ENCODE peak calls at places on chromosomes 4 and X, in ten cellular contexts. N is gastrocnemius medialis; O is NCI-H2029 treated with DMSO at 0.1 percent for 48 hours; P is NCI-H1092 treated with DMSO at 0.1 percent for 48 hours; Q is NCI-H2081 treated with DMSO at 0.1 percent for 48 hours; Y is stromal cell of bone marrow; I is tibial artery; V is mucosa of descending colon; F is activated CD4-positive, CD25-positive, alpha-beta regulatory T cell; D is GM23248. T is an unnamed sample.

GRCh38 chrX:119055650-119056049 is 17.1 kb upstream of the CT47C1 start:
- DNase-seq in F (no peak), O (no peak), I (no peak), Q (no peak), Y (no peak), P (no peak), N (no peak), V (no peak), D (peak), T (no peak)

GRCh38 chr4:7964890-7965662 is 25.4 kb upstream of the AFAP1 start:
- DNase-seq in P (no peak), N (no peak), I (no peak), F (no peak), D (peak), O (no peak), V (no peak), Y (no peak), Q (no peak), T (no peak)

GRCh38 chr4:149933883-149934282 is 118.2 kb upstream of the IQCM start:
- DNase-seq in O (no peak), N (no peak), Q (no peak), F (no peak), P (no peak), V (no peak), I (no peak), D (peak), Y (peak), T (no peak)

GRCh38 chr4:1676605-1677525 is 7.2 kb downstream of the FAM53A start:
- DNase-seq in P (no peak), I (no peak), N (no peak), D (no peak), O (no peak), Y (no peak), Q (no peak), V (no peak), F (no peak), T (no peak)

GRCh38 chr4:39713691-39714090 is 15.8 kb downstream of the UBE2K start:
- DNase-seq in I (no peak), V (no peak), F (no peak), N (no peak), Q (no peak), P (no peak), D (peak), O (no peak), Y (peak), T (no peak)

GRCh38 chr4:128379860-128380259 is 92.2 kb upstream of the PGRMC2 start:
- DNase-seq in Q (no peak), D (peak), I (no peak), O (no peak), Y (no peak), V (no peak), P (no peak), F (no peak), N (no peak), T (peak)

GRCh38 chr4:150139297-150139696 is 61.1 kb downstream of the DCLK2 start:
- DNase-seq in V (no peak), Q (no peak), F (no peak), I (no peak), N (no peak), P (no peak), Y (no peak), D (no peak), O (no peak), T (no peak)

GRCh38 chrX:71616672-71617529 is 1.4 kb downstream of the CXCR3 start:
- DNase-seq in F (no peak), I (no peak), D (no peak), V (peak), P (no peak), Y (no peak), Q (no peak), N (no peak), O (no peak), T (no peak)

GRCh38 chr4:184310171-184310567 is 92.5 kb upstream of the ENPP6 start:
- DNase-seq in Q (no peak), O (no peak), I (no peak), D (no peak), V (peak), N (no peak), Y (no peak), P (no peak), F (peak), T (no peak)

GRCh38 chrX:12770440-12770839 is 20.8 kb upstream of the PRPS2 start:
- DNase-seq in O (no peak), Q (peak), D (peak), F (no peak), P (peak), V (no peak), I (no peak), Y (no peak), N (no peak), T (no peak)

GRCh38 chrX:88991583-88992132 is 244.6 kb downstream of the CPXCR1 start:
- DNase-seq in O (no peak), F (no peak), D (no peak), Q (no peak), P (no peak), Y (no peak), I (no peak), V (no peak), N (no peak), T (no peak)

GRCh38 chr4:11338990-11339782 is 89.5 kb downstream of the HS3ST1 start:
- DNase-seq in Y (no peak), V (no peak), I (no peak), N (no peak), P (peak), F (no peak), Q (no peak), D (no peak), O (peak), T (peak)

GRCh38 chr4:10108818-10109783 is 7.5 kb downstream of the WDR1 start:
- DNase-seq in P (no peak), N (peak), V (peak), Y (no peak), D (peak), O (no peak), Q (no peak), I (no peak), F (no peak), T (no peak)

GRCh38 chr4:7421356-7422097 is 13.2 kb downstream of the PSAPL1 start:
- DNase-seq in D (no peak), N (no peak), V (no peak), Q (no peak), F (no peak), O (no peak), P (no peak), Y (no peak), I (peak), T (no peak)

GRCh38 chr4:30726090-30726668 is 6.0 kb downstream of the PCDH7 start:
- DNase-seq in Q (no peak), V (no peak), N (no peak), F (no peak), O (peak), P (no peak), Y (no peak), D (no peak), I (no peak), T (no peak)

GRCh38 chrX:42495139-42495538 is 282.8 kb downstream of the PPP1R2C start:
- DNase-seq in P (peak), F (no peak), Y (no peak), O (peak), D (no peak), I (no peak), V (no peak), Q (peak), N (no peak), T (peak)

T was measured in DMS153.